ENCODE peak calls at places on chromosomes 12 and 14, in six cellular contexts. A is NB4, F is A549, N is heart right ventricle, T is foreskin keratinocyte, Y is brain microvascular endothelial cell. H is an unnamed sample.

GRCh38 chr12:62933220-62933870 is 1.6 kb downstream of the PPM1H start:
- DNase-seq in A (no peak), F (peak), N (peak), T (no peak), Y (no peak), H (no peak)

GRCh38 chr12:32893008-32893407 is 3.6 kb downstream of the PKP2 start:
- DNase-seq in A (no peak), F (no peak), N (no peak), T (no peak), Y (no peak), H (no peak)

GRCh38 chr12:68225576-68226476 is at the start of gene IL26:
- DNase-seq in A (no peak), F (no peak), N (no peak), T (no peak), Y (no peak), H (no peak)

GRCh38 chr14:38138581-38139138 is 69.0 kb upstream of the SSTR1 start:
- DNase-seq in A (peak), F (no peak), N (no peak), T (no peak), Y (no peak), H (no peak)

GRCh38 chr12:115232455-115233156 is 548.6 kb upstream of the TBX3 start:
- DNase-seq in A (no peak), F (no peak), N (no peak), T (no peak), Y (peak), H (no peak)

GRCh38 chr12:83866477-83866876 is 1046.1 kb downstream of the SLC6A15 start:
- DNase-seq in A (no peak), F (no peak), N (no peak), T (no peak), Y (no peak), H (no peak)

GRCh38 chr14:74457511-74457910 is 31.5 kb upstream of the SYNDIG1L start:
- DNase-seq in A (no peak), F (no peak), N (no peak), T (no peak), Y (no peak), H (peak)

GRCh38 chr12:97203408-97203807 is 259.2 kb upstream of the RMST start:
- DNase-seq in A (no peak), F (no peak), N (no peak), T (no peak), Y (no peak), H (no peak)

GRCh38 chr14:96502621-96503251 is 554 bp downstream of the PAPOLA start:
- DNase-seq in A (peak), F (peak), N (peak), T (peak), Y (peak), H (no peak)

GRCh38 chr12:119008691-119009221 is 27.4 kb downstream of the SRRM4 start:
- DNase-seq in A (no peak), F (no peak), N (no peak), T (no peak), Y (no peak), H (peak)

GRCh38 chr14:43145361-43145760 is 1361.7 kb downstream of the FSCB start:
- DNase-seq in A (no peak), F (no peak), N (no peak), T (no peak), Y (no peak), H (no peak)

GRCh38 chr14:52873694-52874093 is 77.2 kb downstream of the FERMT2 start:
- DNase-seq in A (peak), F (no peak), N (no peak), T (peak), Y (no peak), H (no peak)

GRCh38 chr12:27276275-27276674 is 32.2 kb downstream of the STK38L start:
- DNase-seq in A (no peak), F (no peak), N (no peak), T (no peak), Y (no peak), H (no peak)

GRCh38 chr12:113041560-113041959 is 15.0 kb upstream of the DTX1 start:
- DNase-seq in A (no peak), F (no peak), N (no peak), T (no peak), Y (no peak), H (no peak)

GRCh38 chr12:57845478-57846284 is 848 bp downstream of the CTDSP2 start:
- DNase-seq in A (peak), F (peak), N (peak), T (peak), Y (no peak), H (no peak)
- TF ChIP-seq CTCF in A (no peak), F (no peak), N (no peak), T (no peak), Y (no peak), H (no peak)

GRCh38 chr14:106286697-106287290 is 760.4 kb downstream of the TMEM121 start:
- DNase-seq in A (peak), F (no peak), N (no peak), T (no peak), Y (no peak), H (no peak)
- TF ChIP-seq CTCF in A (peak), F (peak), N (peak), T (peak), Y (peak), H (peak)

DNA sequence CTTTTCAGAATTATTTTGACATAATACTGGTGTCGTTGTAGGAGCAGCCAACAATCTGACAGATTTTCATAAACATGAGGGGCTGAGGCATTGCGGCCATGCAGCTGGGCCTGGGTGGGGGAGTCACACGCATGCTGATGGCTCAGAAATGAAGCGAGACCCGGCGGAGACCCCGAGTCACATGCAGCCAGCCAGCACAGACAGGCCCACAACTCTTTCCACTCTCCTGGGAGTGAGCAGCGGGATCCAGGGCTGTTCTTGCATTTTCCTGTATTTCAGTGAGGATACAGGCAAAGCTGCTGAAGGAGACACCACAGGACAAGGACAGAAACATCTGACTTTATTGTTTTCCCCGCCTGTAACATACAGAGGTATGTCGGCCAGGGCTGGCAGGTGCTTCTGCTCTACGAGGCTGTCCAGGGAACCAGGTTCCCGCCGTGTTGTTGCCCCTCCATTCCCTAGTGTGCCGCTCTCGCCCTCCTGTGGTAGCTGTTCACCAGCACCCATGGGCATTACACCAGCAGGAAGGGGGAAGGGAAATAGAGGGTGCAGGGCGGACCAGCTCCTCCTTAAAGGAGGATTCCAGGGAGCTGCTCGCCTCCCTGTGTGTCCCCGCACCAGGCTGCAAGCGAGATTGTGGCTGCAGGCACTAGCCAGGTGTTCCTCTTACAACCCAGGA is 30.5 kb downstream of the FZD10 start:
- DNase-seq in A (no peak), F (no peak), N (no peak), T (no peak), Y (no peak), H (no peak)
- TF ChIP-seq CTCF in A (no peak), F (no peak), N (no peak), T (peak), Y (no peak), H (peak)

DNA sequence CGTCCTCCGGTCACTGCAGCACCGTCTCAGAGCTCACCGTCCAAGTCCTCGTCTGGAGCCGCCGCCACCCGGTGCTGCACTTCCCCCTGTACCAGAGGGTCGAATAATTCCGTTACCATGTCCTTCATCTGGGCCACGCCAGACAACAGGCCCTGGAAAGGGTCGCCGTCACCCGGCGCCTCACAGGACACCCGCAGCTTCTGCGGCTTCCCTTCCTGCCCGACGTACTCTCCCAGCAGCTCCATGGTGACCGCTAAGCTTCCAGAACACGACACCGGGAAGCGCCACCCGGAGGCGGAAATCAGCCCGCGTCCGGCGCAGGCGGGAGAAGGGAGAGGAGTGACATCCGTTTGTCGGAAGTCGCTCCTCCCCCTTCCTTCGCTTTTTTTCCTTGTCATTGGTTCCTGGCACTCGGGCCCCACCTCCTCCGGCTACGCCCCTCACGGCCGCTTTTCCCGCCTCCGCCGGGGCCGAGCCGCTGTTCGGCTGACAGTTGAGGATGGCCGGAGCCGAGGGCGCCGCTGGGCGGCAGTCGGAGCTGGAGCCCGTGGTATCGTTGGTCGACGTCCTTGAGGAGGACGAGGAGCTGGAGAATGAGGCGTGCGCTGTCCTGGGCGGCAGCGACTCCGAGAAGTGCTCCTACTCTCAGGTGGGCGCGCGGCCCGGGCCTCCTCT is at the start of the genes GON7 and UBR7:
- DNase-seq in A (peak), F (peak), N (peak), T (peak), Y (peak), H (peak)
- TF ChIP-seq CTCF in A (no peak), F (no peak), N (peak), T (peak), Y (peak), H (peak)

GRCh38 chr14:23729720-23730387 is 93.7 kb downstream of the DHRS2 start:
- DNase-seq in A (peak), F (peak), N (no peak), T (no peak), Y (no peak), H (no peak)
- TF ChIP-seq CTCF in A (no peak), F (no peak), N (no peak), T (no peak), Y (peak), H (no peak)

DNA sequence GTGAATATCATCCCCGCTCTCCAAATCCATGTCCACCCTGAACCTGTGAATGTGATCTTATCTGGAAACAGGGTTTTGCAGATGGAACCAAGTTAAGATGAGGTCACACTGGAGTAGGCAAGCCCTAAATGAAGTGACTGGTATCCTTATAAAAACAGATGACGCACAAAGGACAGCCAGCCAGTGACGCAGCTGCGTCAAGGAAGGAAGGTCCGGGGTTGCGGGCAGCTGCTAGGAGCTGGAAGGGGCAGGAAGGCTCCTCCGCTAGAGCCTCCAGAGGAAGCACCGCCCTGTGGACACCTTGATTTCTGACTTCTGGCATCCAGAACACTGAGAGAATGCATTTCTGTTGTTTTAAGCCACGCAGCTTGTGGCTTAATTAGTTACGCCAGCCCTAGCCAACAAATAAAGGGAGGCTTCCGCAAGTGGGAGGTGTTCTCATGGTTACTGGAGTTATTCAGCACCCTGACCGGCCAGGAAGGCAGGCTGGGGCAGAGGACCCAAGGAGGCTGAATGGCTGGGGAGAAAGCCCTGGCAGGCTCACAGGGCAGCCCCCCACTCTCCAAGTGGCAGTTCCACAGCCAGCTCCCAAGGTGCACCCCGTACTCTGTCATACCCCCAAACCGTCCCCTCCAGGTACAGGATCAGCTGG is 127.6 kb upstream of the NCOR2 start:
- DNase-seq in A (peak), F (no peak), N (peak), T (peak), Y (peak), H (no peak)
- TF ChIP-seq CTCF in A (no peak), F (no peak), N (no peak), T (no peak), Y (peak), H (no peak)

H was measured in D721Med.